ENCODE peak calls at places on chromosomes 16 and 17, in six cellular contexts. One of them, this sample, is unnamed.
A peak's percentile ranks its signal among the peaks of the same experiment; 100 is the strongest.

GRCh38 chr17:10197721-10198508 is 491 bp downstream of the GAS7 start:
- DNase-seq in neuronal stem cell: no peak
- DNase-seq in mammary epithelial cell: no peak
- DNase-seq in fibroblast of lung: no peak
- DNase-seq in IMR-90: no peak
- DNase-seq in H9: peak; percentile 49
- DNase-seq in this sample: peak; percentile 33

GRCh38 chr17:28570716-28571254 is 539 bp downstream of the PIGS start:
- DNase-seq in neuronal stem cell: no peak
- DNase-seq in mammary epithelial cell: no peak
- DNase-seq in fibroblast of lung: no peak
- DNase-seq in IMR-90: no peak
- DNase-seq in H9: peak; percentile 80
- DNase-seq in this sample: peak; percentile 47

GRCh38 chr16:86942469-86943175 is 364.3 kb downstream of the FOXL1 start:
- DNase-seq in neuronal stem cell: no peak
- DNase-seq in mammary epithelial cell: no peak
- DNase-seq in fibroblast of lung: peak; percentile 31
- DNase-seq in IMR-90: no peak
- DNase-seq in H9: no peak
- DNase-seq in this sample: peak; percentile 87

GRCh38 chr16:86723699-86724098 is 145.3 kb downstream of the FOXL1 start:
- DNase-seq in neuronal stem cell: no peak
- DNase-seq in mammary epithelial cell: no peak
- DNase-seq in fibroblast of lung: no peak
- DNase-seq in IMR-90: no peak
- DNase-seq in H9: peak; percentile 73
- DNase-seq in this sample: no peak

GRCh38 chr17:51640108-51640622 is 379.8 kb downstream of the UTP18 start:
- DNase-seq in neuronal stem cell: no peak
- DNase-seq in mammary epithelial cell: peak; percentile 17
- DNase-seq in fibroblast of lung: no peak
- DNase-seq in IMR-90: no peak
- DNase-seq in H9: peak; percentile 74
- DNase-seq in this sample: no peak

GRCh38 chr16:88195021-88195581 is 187.7 kb upstream of the ZNF469 start:
- DNase-seq in neuronal stem cell: no peak
- DNase-seq in mammary epithelial cell: no peak
- DNase-seq in fibroblast of lung: peak; percentile 87
- DNase-seq in IMR-90: peak; percentile 52
- DNase-seq in H9: no peak
- DNase-seq in this sample: no peak

GRCh38 chr16:68368602-68368944 is 57.8 kb downstream of the PRMT7 start:
- DNase-seq in neuronal stem cell: no peak
- DNase-seq in mammary epithelial cell: no peak
- DNase-seq in fibroblast of lung: no peak
- DNase-seq in IMR-90: no peak
- DNase-seq in H9: no peak
- DNase-seq in this sample: no peak

GRCh38 chr17:33284022-33284421 is 9.1 kb downstream of the ASIC2 start:
- DNase-seq in neuronal stem cell: no peak
- DNase-seq in mammary epithelial cell: peak; percentile 81
- DNase-seq in fibroblast of lung: peak; percentile 89
- DNase-seq in IMR-90: peak; percentile 87
- DNase-seq in H9: no peak
- DNase-seq in this sample: peak; percentile 60

GRCh38 chr17:81196505-81197408 is 26.0 kb downstream of the CEP131 start:
- DNase-seq in neuronal stem cell: no peak
- DNase-seq in mammary epithelial cell: no peak
- DNase-seq in fibroblast of lung: no peak
- DNase-seq in IMR-90: no peak
- DNase-seq in H9: no peak
- DNase-seq in this sample: no peak

GRCh38 chr17:7579001-7579838 is at the start of gene CD68:
- DNase-seq in neuronal stem cell: no peak
- DNase-seq in mammary epithelial cell: peak; percentile 98
- DNase-seq in fibroblast of lung: peak; percentile 92
- DNase-seq in IMR-90: peak; percentile 91
- DNase-seq in H9: peak; percentile 89
- DNase-seq in this sample: peak; percentile 98

GRCh38 chr17:21167303-21167702 is 40.5 kb downstream of the DHRS7B start:
- DNase-seq in neuronal stem cell: no peak
- DNase-seq in mammary epithelial cell: peak; percentile 16
- DNase-seq in fibroblast of lung: peak; percentile 15
- DNase-seq in IMR-90: peak; percentile 5
- DNase-seq in H9: no peak
- DNase-seq in this sample: no peak

GRCh38 chr17:67891481-67892119 is 66.3 kb downstream of the BPTF start:
- DNase-seq in neuronal stem cell: no peak
- DNase-seq in mammary epithelial cell: peak; percentile 5
- DNase-seq in fibroblast of lung: peak; percentile 67
- DNase-seq in IMR-90: peak; percentile 85
- DNase-seq in H9: no peak
- DNase-seq in this sample: peak; percentile 73

GRCh38 chr17:77457572-77458201 is 316.9 kb downstream of the SEC14L1 start:
- DNase-seq in neuronal stem cell: no peak
- DNase-seq in mammary epithelial cell: no peak
- DNase-seq in fibroblast of lung: no peak
- DNase-seq in IMR-90: no peak
- DNase-seq in H9: no peak
- DNase-seq in this sample: no peak

GRCh38 chr17:77456271-77456950 is 315.6 kb downstream of the SEC14L1 start:
- DNase-seq in neuronal stem cell: no peak
- DNase-seq in mammary epithelial cell: no peak
- DNase-seq in fibroblast of lung: no peak
- DNase-seq in IMR-90: no peak
- DNase-seq in H9: no peak
- DNase-seq in this sample: no peak

GRCh38 chr17:77455878-77456234 is 315.1 kb downstream of the SEC14L1 start:
- DNase-seq in neuronal stem cell: no peak
- DNase-seq in mammary epithelial cell: no peak
- DNase-seq in fibroblast of lung: no peak
- DNase-seq in IMR-90: no peak
- DNase-seq in H9: no peak
- DNase-seq in this sample: no peak

GRCh38 chr17:77458202-77459017 is 317.6 kb downstream of the SEC14L1 start:
- DNase-seq in neuronal stem cell: no peak
- DNase-seq in mammary epithelial cell: no peak
- DNase-seq in fibroblast of lung: no peak
- DNase-seq in IMR-90: no peak
- DNase-seq in H9: no peak
- DNase-seq in this sample: no peak

DNA sequence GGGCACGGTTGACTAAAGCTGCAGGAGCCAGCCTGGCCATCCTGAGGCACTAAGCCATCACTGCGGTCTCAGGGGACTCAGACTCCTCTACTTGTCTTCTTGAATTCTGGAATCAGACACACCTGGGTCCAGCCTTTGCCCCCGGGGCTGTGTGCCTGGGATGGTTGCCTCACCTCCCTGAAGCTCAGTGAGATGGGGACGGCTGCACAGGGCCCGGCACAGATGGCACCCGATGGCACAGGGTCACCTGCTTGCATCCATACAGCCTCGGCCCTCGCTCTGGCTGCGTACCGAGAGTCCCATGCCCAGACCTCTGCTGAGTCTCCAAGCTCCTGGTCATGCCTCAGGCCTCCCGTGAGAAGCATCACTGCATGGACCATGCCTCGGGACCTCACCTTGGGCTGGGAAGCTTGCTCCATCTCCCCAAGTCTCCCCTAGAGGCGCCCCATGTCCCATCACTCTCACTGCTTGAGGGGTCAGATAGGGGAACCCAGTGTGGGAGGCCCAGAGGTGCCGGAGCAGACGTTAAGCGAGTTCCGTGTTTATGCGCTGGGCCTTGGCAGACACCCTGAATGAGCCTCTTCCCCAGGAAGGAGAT is 316.3 kb downstream of the SEC14L1 start:
- DNase-seq in neuronal stem cell: no peak
- DNase-seq in mammary epithelial cell: no peak
- DNase-seq in fibroblast of lung: no peak
- DNase-seq in IMR-90: no peak
- DNase-seq in H9: no peak
- DNase-seq in this sample: no peak
- H3K9ac ChIP-seq in neuronal stem cell: no peak overlapping the region
- H3K9ac ChIP-seq in mammary epithelial cell: no peak overlapping the region
- H3K9ac ChIP-seq in fibroblast of lung: no peak overlapping the region
- H3K9ac ChIP-seq in IMR-90: no peak overlapping the region
- H3K9ac ChIP-seq in H9: no peak overlapping the region
- H3K9ac ChIP-seq in this sample: no peak overlapping the region

GRCh38 chr17:47882695-47883588 is 13.1 kb upstream of the SP2 start:
- DNase-seq in neuronal stem cell: no peak
- DNase-seq in mammary epithelial cell: no peak
- DNase-seq in fibroblast of lung: no peak
- DNase-seq in IMR-90: no peak
- DNase-seq in H9: no peak
- DNase-seq in this sample: no peak

GRCh38 chr17:47882247-47882646 is 13.8 kb upstream of the SP2 start:
- DNase-seq in neuronal stem cell: no peak
- DNase-seq in mammary epithelial cell: peak; percentile 59
- DNase-seq in fibroblast of lung: peak; percentile 20
- DNase-seq in IMR-90: peak; percentile 32
- DNase-seq in H9: no peak
- DNase-seq in this sample: peak; percentile 54

GRCh38 chr17:47883589-47884426 is 12.2 kb upstream of the SP2 start:
- DNase-seq in neuronal stem cell: no peak
- DNase-seq in mammary epithelial cell: no peak
- DNase-seq in fibroblast of lung: no peak
- DNase-seq in IMR-90: no peak
- DNase-seq in H9: no peak
- DNase-seq in this sample: no peak

GRCh38 chr17:47884427-47884740 is 11.7 kb upstream of the SP2 start:
- DNase-seq in neuronal stem cell: no peak
- DNase-seq in mammary epithelial cell: no peak
- DNase-seq in fibroblast of lung: no peak
- DNase-seq in IMR-90: no peak
- DNase-seq in H9: no peak
- DNase-seq in this sample: no peak

DNA sequence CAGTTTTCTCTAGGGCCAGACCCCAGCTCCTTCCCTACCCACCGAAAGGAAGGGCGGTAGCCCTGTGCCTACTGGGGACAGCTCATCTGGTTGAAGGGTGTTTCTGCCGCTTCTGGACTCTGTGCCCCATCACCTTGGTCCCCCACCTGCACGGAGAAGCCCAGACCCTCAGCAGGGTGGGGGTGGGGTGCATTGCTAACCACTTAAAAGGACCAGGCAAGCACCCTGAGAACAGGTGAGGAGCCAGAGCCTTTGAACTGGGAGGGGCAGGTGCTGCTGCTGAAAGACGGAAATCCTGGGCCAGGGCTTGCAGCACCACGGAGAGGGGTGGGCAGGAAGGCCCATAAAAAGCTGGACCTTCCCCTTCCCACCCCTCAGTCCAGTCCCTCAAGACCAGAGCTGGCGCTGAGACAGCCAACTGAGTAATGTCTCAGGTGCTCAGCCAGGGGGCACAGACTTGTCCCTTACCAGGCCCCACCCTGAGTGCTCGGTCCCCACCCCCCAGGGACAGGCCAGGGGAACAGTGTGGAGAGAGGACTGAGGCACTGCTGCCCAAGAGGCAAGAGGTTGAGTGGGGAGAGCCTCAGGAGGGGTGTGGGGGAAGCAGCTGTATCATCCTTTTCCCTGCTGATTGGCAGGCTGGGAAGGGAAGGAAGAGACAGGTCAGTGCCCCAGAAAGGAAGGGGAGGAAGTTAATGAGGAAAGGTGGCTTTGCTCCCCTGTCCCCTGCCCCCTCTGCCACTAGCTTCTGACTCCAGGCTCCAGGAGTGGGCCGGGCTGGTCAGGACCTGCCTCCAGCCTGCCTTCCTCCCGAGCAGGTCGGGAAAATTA is 10.9 kb upstream of the SP2 start:
- DNase-seq in neuronal stem cell: no peak
- DNase-seq in mammary epithelial cell: no peak
- DNase-seq in fibroblast of lung: no peak
- DNase-seq in IMR-90: no peak
- DNase-seq in H9: peak; percentile 57
- DNase-seq in this sample: no peak
- H3K27ac ChIP-seq in neuronal stem cell: no peak overlapping the region
- H3K27ac ChIP-seq in mammary epithelial cell: no peak overlapping the region
- H3K27ac ChIP-seq in fibroblast of lung: no peak overlapping the region
- H3K27ac ChIP-seq in IMR-90: no peak overlapping the region
- H3K27ac ChIP-seq in H9: no peak overlapping the region
- H3K27ac ChIP-seq in this sample: no peak overlapping the region

GRCh38 chr16:73873643-73874042 is 423.0 kb upstream of the PSMD7 start:
- DNase-seq in neuronal stem cell: no peak
- DNase-seq in mammary epithelial cell: no peak
- DNase-seq in fibroblast of lung: no peak
- DNase-seq in IMR-90: no peak
- DNase-seq in H9: no peak
- DNase-seq in this sample: no peak
- H3K9ac ChIP-seq in neuronal stem cell: no peak overlapping the region
- H3K9ac ChIP-seq in mammary epithelial cell: no peak overlapping the region
- H3K9ac ChIP-seq in fibroblast of lung: no peak overlapping the region
- H3K9ac ChIP-seq in IMR-90: no peak overlapping the region
- H3K9ac ChIP-seq in H9: no peak overlapping the region
- H3K9ac ChIP-seq in this sample: no peak overlapping the region

GRCh38 chr17:82797061-82797460 is 42.8 kb downstream of the ZNF750 start:
- DNase-seq in neuronal stem cell: no peak
- DNase-seq in mammary epithelial cell: no peak
- DNase-seq in fibroblast of lung: no peak
- DNase-seq in IMR-90: no peak
- DNase-seq in H9: no peak
- DNase-seq in this sample: no peak

GRCh38 chr17:82793974-82794620 is 42.2 kb downstream of the TBCD start:
- DNase-seq in neuronal stem cell: no peak
- DNase-seq in mammary epithelial cell: no peak
- DNase-seq in fibroblast of lung: peak; percentile 53
- DNase-seq in IMR-90: no peak
- DNase-seq in H9: no peak
- DNase-seq in this sample: no peak

GRCh38 chr17:82795615-82796014 is 43.8 kb downstream of the TBCD start:
- DNase-seq in neuronal stem cell: no peak
- DNase-seq in mammary epithelial cell: no peak
- DNase-seq in fibroblast of lung: no peak
- DNase-seq in IMR-90: no peak
- DNase-seq in H9: no peak
- DNase-seq in this sample: no peak

GRCh38 chr17:82791532-82791931 is 39.7 kb downstream of the TBCD start:
- DNase-seq in neuronal stem cell: no peak
- DNase-seq in mammary epithelial cell: peak; percentile 23
- DNase-seq in fibroblast of lung: peak; percentile 91
- DNase-seq in IMR-90: peak; percentile 98
- DNase-seq in H9: no peak
- DNase-seq in this sample: peak; percentile 94

DNA sequence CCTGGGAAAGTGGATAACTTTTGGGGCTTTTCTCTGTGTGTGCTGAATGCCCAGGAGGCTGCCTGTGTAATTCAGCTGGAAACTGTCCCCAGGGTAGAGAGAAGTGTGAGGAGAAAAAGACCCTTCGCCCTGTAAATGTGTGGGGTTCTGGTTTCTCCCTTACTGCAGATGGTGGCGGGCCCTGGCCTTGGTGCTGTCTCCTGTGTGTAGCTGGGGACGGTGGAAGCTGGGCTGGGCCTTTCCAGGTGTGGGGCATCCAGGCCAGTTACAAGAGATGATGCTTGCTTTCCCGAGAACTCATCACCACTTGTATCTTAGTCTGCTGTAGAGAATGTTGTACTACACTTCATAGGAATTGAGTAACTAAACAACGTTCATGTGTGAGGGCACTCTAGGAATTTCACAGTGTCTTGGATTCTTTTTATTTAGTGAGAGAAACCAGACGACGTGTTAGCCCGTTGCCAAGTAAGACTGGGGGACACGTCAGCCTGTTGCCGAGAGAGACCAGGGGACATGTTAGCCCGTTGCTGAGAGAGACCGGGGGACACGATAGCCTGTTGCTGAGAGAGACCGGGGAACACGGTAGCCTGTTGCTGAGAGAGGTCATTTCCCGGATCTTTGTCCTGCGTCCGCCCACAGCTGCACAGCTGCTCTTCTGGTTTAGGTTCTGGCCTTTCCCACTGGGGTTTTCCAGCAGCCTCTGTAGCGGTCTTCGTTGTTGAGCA is 43.1 kb downstream of the TBCD start:
- DNase-seq in neuronal stem cell: no peak
- DNase-seq in mammary epithelial cell: no peak
- DNase-seq in fibroblast of lung: no peak
- DNase-seq in IMR-90: peak; percentile 20
- DNase-seq in H9: no peak
- DNase-seq in this sample: no peak
- H3K27ac ChIP-seq in neuronal stem cell: no peak overlapping the region
- H3K27ac ChIP-seq in mammary epithelial cell: no peak overlapping the region
- H3K27ac ChIP-seq in fibroblast of lung: no peak overlapping the region
- H3K27ac ChIP-seq in IMR-90: no peak overlapping the region
- H3K27ac ChIP-seq in H9: no peak overlapping the region
- H3K27ac ChIP-seq in this sample: no peak overlapping the region